ENCODE peak calls at places on chromosomes 4 and X, in six cellular contexts. L, O, M, P, Y and J are unnamed samples.

GRCh38 chr4:166460769-166461550 is 587.9 kb downstream of the TLL1 start:
- DNase-seq in L (no peak), O (no peak), M (no peak), P (no peak), Y (no peak), J (no peak)

GRCh38 chrX:14356401-14356800 is 172.9 kb upstream of the GLRA2 start:
- DNase-seq in L (no peak), O (no peak), M (no peak), P (no peak), Y (no peak), J (no peak)

GRCh38 chr4:174867893-174868292 is 38.8 kb upstream of the GLRA3 start:
- DNase-seq in L (no peak), O (no peak), M (no peak), P (no peak), Y (no peak), J (no peak)

GRCh38 chr4:3860061-3860912 is 94.1 kb downstream of the ADRA2C start:
- DNase-seq in L (no peak), O (no peak), M (no peak), P (no peak), Y (no peak), J (no peak)

GRCh38 chrX:70254063-70254400 is 6.0 kb downstream of the P2RY4 start:
- DNase-seq in L (no peak), O (no peak), M (no peak), P (no peak), Y (no peak), J (no peak)

GRCh38 chrX:46913710-46914109 is 1.5 kb downstream of the JADE3 start:
- DNase-seq in L (no peak), O (no peak), M (no peak), P (no peak), Y (no peak), J (no peak)

GRCh38 chrX:5650904-5651303 is 577.8 kb downstream of the NLGN4X start:
- DNase-seq in L (no peak), O (no peak), M (no peak), P (no peak), Y (no peak), J (no peak)

GRCh38 chr4:78937837-78938236 is 1.4 kb downstream of the PAQR3 start:
- DNase-seq in L (no peak), O (no peak), M (peak), P (no peak), Y (no peak), J (no peak)

GRCh38 chr4:127643791-127644190 is 11.0 kb downstream of the INTU start:
- DNase-seq in L (no peak), O (no peak), M (peak), P (no peak), Y (no peak), J (no peak)

GRCh38 chr4:28966982-28967381 is 1753.2 kb upstream of the PCDH7 start:
- DNase-seq in L (no peak), O (no peak), M (peak), P (no peak), Y (no peak), J (no peak)

GRCh38 chr4:17092990-17093880 is 194.8 kb upstream of the LDB2 start:
- DNase-seq in L (no peak), O (no peak), M (no peak), P (no peak), Y (no peak), J (no peak)

GRCh38 chr4:94165256-94165655 is 42.4 kb upstream of the SMARCAD1 start:
- DNase-seq in L (no peak), O (no peak), M (no peak), P (no peak), Y (no peak), J (no peak)

GRCh38 chrX:69307029-69307428 is 141.8 kb upstream of the PJA1 start:
- DNase-seq in L (no peak), O (no peak), M (no peak), P (no peak), Y (no peak), J (no peak)

GRCh38 chr4:1703880-1704279 is 8.2 kb downstream of the SLBP start:
- DNase-seq in L (no peak), O (no peak), M (no peak), P (no peak), Y (no peak), J (no peak)

GRCh38 chr4:184994010-184994622 is 24.2 kb upstream of the HELT start:
- DNase-seq in L (no peak), O (no peak), M (no peak), P (no peak), Y (no peak), J (no peak)

GRCh38 chr4:128802680-128803628 is 6.5 kb upstream of the JADE1 start:
- DNase-seq in L (no peak), O (no peak), M (no peak), P (no peak), Y (no peak), J (no peak)

GRCh38 chrX:123943074-123943473 is 18.4 kb upstream of the STAG2 start:
- DNase-seq in L (no peak), O (no peak), M (no peak), P (no peak), Y (no peak), J (no peak)

GRCh38 chrX:140712413-140713173 is 3.0 kb downstream of the LINC00632 start:
- DNase-seq in L (no peak), O (peak), M (no peak), P (peak), Y (no peak), J (no peak)

GRCh38 chr4:107519057-107519456 is 201.0 kb downstream of the PAPSS1 start:
- DNase-seq in L (no peak), O (no peak), M (peak), P (no peak), Y (peak), J (no peak)

GRCh38 chr4:54882616-54883015 is 224.9 kb downstream of the KIT start:
- DNase-seq in L (no peak), O (no peak), M (no peak), P (no peak), Y (no peak), J (no peak)